ENCODE peak calls at places on chromosomes 1 and 21, in five cellular contexts. One of them, this sample, is unnamed.

GRCh38 chr1:116379674-116380498 is 6.8 kb downstream of the ATP1A1 start:
- DNase-seq in activated naive CD4-positive, alpha-beta T cell: no peak
- DNase-seq in CD8-positive, alpha-beta memory T cell: no peak
- DNase-seq in ELR: no peak
- DNase-seq in KBM-7: no peak
- DNase-seq in this sample: no peak

GRCh38 chr1:54229281-54229891 is 29.4 kb downstream of the MRPL37 start:
- DNase-seq in ELR: peak; percentile 54
- DNase-seq in KBM-7: peak; percentile 42
- DNase-seq in CD8-positive, alpha-beta memory T cell: no peak
- DNase-seq in activated naive CD4-positive, alpha-beta T cell: no peak
- DNase-seq in this sample: peak; percentile 22

GRCh38 chr1:2103266-2103900 is 53.2 kb downstream of the PRKCZ start:
- DNase-seq in KBM-7: no peak
- DNase-seq in activated naive CD4-positive, alpha-beta T cell: no peak
- DNase-seq in ELR: no peak
- DNase-seq in CD8-positive, alpha-beta memory T cell: no peak
- DNase-seq in this sample: no peak

GRCh38 chr21:45556645-45557601 is 14.7 kb upstream of the SLC19A1 start:
- DNase-seq in CD8-positive, alpha-beta memory T cell: no peak
- DNase-seq in activated naive CD4-positive, alpha-beta T cell: no peak
- DNase-seq in KBM-7: no peak
- DNase-seq in ELR: peak; percentile 30
- DNase-seq in this sample: no peak

GRCh38 chr1:67500413-67500959 is 70.3 kb upstream of the SERBP1 start:
- DNase-seq in KBM-7: peak; percentile 95
- DNase-seq in ELR: peak; percentile 88
- DNase-seq in activated naive CD4-positive, alpha-beta T cell: peak; percentile 68
- DNase-seq in CD8-positive, alpha-beta memory T cell: peak; percentile 74
- DNase-seq in this sample: peak; percentile 96

GRCh38 chr1:25889470-25889869 is 14.0 kb upstream of the PAQR7 start:
- DNase-seq in KBM-7: no peak
- DNase-seq in activated naive CD4-positive, alpha-beta T cell: no peak
- DNase-seq in CD8-positive, alpha-beta memory T cell: no peak
- DNase-seq in ELR: peak; percentile 39
- DNase-seq in this sample: peak; percentile 56

GRCh38 chr1:152501704-152502103 is 8.9 kb upstream of the LCE5A start:
- DNase-seq in CD8-positive, alpha-beta memory T cell: no peak
- DNase-seq in ELR: peak; percentile 76
- DNase-seq in activated naive CD4-positive, alpha-beta T cell: no peak
- DNase-seq in KBM-7: no peak
- DNase-seq in this sample: no peak

GRCh38 chr21:37551406-37552355 is 185.1 kb downstream of the DYRK1A start:
- DNase-seq in ELR: no peak
- DNase-seq in KBM-7: no peak
- DNase-seq in CD8-positive, alpha-beta memory T cell: no peak
- DNase-seq in activated naive CD4-positive, alpha-beta T cell: no peak
- DNase-seq in this sample: peak; percentile 30

GRCh38 chr1:247386695-247387094 is 29.3 kb upstream of the NLRP3 start:
- DNase-seq in CD8-positive, alpha-beta memory T cell: no peak
- DNase-seq in KBM-7: no peak
- DNase-seq in activated naive CD4-positive, alpha-beta T cell: no peak
- DNase-seq in ELR: peak; percentile 69
- DNase-seq in this sample: peak; percentile 41

GRCh38 chr1:46575778-46576177 is 24.3 kb upstream of the KNCN start:
- DNase-seq in activated naive CD4-positive, alpha-beta T cell: no peak
- DNase-seq in ELR: no peak
- DNase-seq in KBM-7: no peak
- DNase-seq in CD8-positive, alpha-beta memory T cell: no peak
- DNase-seq in this sample: no peak

GRCh38 chr21:43645414-43645891 is 13.8 kb downstream of the HSF2BP start:
- DNase-seq in KBM-7: peak; percentile 90
- DNase-seq in activated naive CD4-positive, alpha-beta T cell: no peak
- DNase-seq in ELR: peak; percentile 79
- DNase-seq in CD8-positive, alpha-beta memory T cell: no peak
- DNase-seq in this sample: peak; percentile 82

GRCh38 chr1:147072371-147073061 is 99.8 kb downstream of the PRKAB2 start:
- DNase-seq in activated naive CD4-positive, alpha-beta T cell: no peak
- DNase-seq in CD8-positive, alpha-beta memory T cell: no peak
- DNase-seq in ELR: no peak
- DNase-seq in KBM-7: no peak
- DNase-seq in this sample: peak; percentile 51

GRCh38 chr1:154176341-154176740 is 15.6 kb downstream of the TPM3 start:
- DNase-seq in activated naive CD4-positive, alpha-beta T cell: no peak
- DNase-seq in ELR: peak; percentile 84
- DNase-seq in CD8-positive, alpha-beta memory T cell: no peak
- DNase-seq in KBM-7: peak; percentile 53
- DNase-seq in this sample: peak; percentile 84

GRCh38 chr1:28088168-28088961 is at the start of gene EYA3:
- DNase-seq in KBM-7: peak; percentile 100
- DNase-seq in ELR: peak; percentile 98
- DNase-seq in CD8-positive, alpha-beta memory T cell: peak; percentile 98
- DNase-seq in activated naive CD4-positive, alpha-beta T cell: peak; percentile 97
- DNase-seq in this sample: peak; percentile 99

GRCh38 chr21:41066086-41066938 is 101.6 kb upstream of the BACE2 start:
- DNase-seq in KBM-7: no peak
- DNase-seq in ELR: no peak
- DNase-seq in activated naive CD4-positive, alpha-beta T cell: no peak
- DNase-seq in CD8-positive, alpha-beta memory T cell: no peak
- DNase-seq in this sample: no peak

GRCh38 chr1:69915347-69915746 is 290.0 kb downstream of the LRRC40 start:
- DNase-seq in activated naive CD4-positive, alpha-beta T cell: no peak
- DNase-seq in KBM-7: peak; percentile 18
- DNase-seq in CD8-positive, alpha-beta memory T cell: no peak
- DNase-seq in ELR: peak; percentile 12
- DNase-seq in this sample: peak; percentile 77

GRCh38 chr1:66521736-66522365 is 12.1 kb upstream of the SGIP1 start:
- DNase-seq in ELR: peak; percentile 94
- DNase-seq in CD8-positive, alpha-beta memory T cell: no peak
- DNase-seq in activated naive CD4-positive, alpha-beta T cell: no peak
- DNase-seq in KBM-7: no peak
- DNase-seq in this sample: peak; percentile 85

GRCh38 chr1:36523230-36523495 is 40.5 kb upstream of the CSF3R start:
- DNase-seq in ELR: peak; percentile 26
- DNase-seq in CD8-positive, alpha-beta memory T cell: no peak
- DNase-seq in KBM-7: no peak
- DNase-seq in activated naive CD4-positive, alpha-beta T cell: no peak
- DNase-seq in this sample: no peak

GRCh38 chr1:163528710-163529348 is 207.1 kb downstream of the NUF2 start:
- DNase-seq in KBM-7: peak; percentile 16
- DNase-seq in ELR: peak; percentile 43
- DNase-seq in activated naive CD4-positive, alpha-beta T cell: no peak
- DNase-seq in CD8-positive, alpha-beta memory T cell: no peak
- DNase-seq in this sample: peak; percentile 75

GRCh38 chr1:59901770-59902388 is 24.7 kb downstream of the CYP2J2 start:
- DNase-seq in KBM-7: no peak
- DNase-seq in CD8-positive, alpha-beta memory T cell: no peak
- DNase-seq in activated naive CD4-positive, alpha-beta T cell: no peak
- DNase-seq in ELR: no peak
- DNase-seq in this sample: peak; percentile 54